ENCODE peak calls at places on chromosome 10, in four cellular contexts. Z is tibial nerve, N is lower lobe of right lung, U is AG04449. J is an unnamed sample.

GRCh38 chr10:6103591-6103990 is 14.8 kb downstream of the RBM17 start:
- DNase-seq in Z (no peak), N (no peak), U (no peak), J (no peak)

GRCh38 chr10:121926669-121927360 is 1.0 kb downstream of the ATE1 start:
- DNase-seq in Z (no peak), N (no peak), U (no peak), J (no peak)

GRCh38 chr10:21993360-21994001 is 10.0 kb downstream of the DNAJC1 start:
- DNase-seq in Z (no peak), N (no peak), U (no peak), J (no peak)

GRCh38 chr10:97853006-97853405 is 3.4 kb downstream of the GOLGA7B start:
- DNase-seq in Z (no peak), N (no peak), U (no peak), J (no peak)

GRCh38 chr10:89663144-89663543 is 18.1 kb upstream of the PANK1 start:
- DNase-seq in Z (no peak), N (no peak), U (no peak), J (no peak)

GRCh38 chr10:68826764-68827591 is at the start of gene STOX1:
- DNase-seq in Z (no peak), N (peak), U (no peak), J (no peak)

GRCh38 chr10:75870039-75870645 is 438.7 kb downstream of the LRMDA start:
- DNase-seq in Z (no peak), N (no peak), U (no peak), J (no peak)

GRCh38 chr10:68796609-68797008 is 30.7 kb upstream of the STOX1 start:
- DNase-seq in Z (no peak), N (no peak), U (peak), J (no peak)

GRCh38 chr10:101233443-101233842 is 4.2 kb upstream of the LBX1 start:
- DNase-seq in Z (no peak), N (no peak), U (no peak), J (no peak)

GRCh38 chr10:103805781-103806180 is 49.6 kb downstream of the SH3PXD2A start:
- DNase-seq in Z (no peak), N (no peak), U (no peak), J (no peak)

GRCh38 chr10:123346581-123346980 is 192.4 kb downstream of the BUB3 start:
- DNase-seq in Z (no peak), N (no peak), U (no peak), J (no peak)

GRCh38 chr10:14909101-14909500 is 30.4 kb downstream of the SUV39H2 start:
- DNase-seq in Z (no peak), N (no peak), U (no peak), J (no peak)

GRCh38 chr10:6507311-6507710 is 72.8 kb downstream of the PRKCQ start:
- DNase-seq in Z (no peak), N (no peak), U (no peak), J (no peak)

GRCh38 chr10:62733654-62734293 is 70.7 kb upstream of the ADO start:
- DNase-seq in Z (no peak), N (no peak), U (no peak), J (peak)

GRCh38 chr10:85612833-85613232 is 753.8 kb downstream of the GRID1 start:
- DNase-seq in Z (no peak), N (no peak), U (no peak), J (no peak)

GRCh38 chr10:100741386-100742066 is 3.9 kb upstream of the PAX2 start:
- DNase-seq in Z (no peak), N (no peak), U (no peak), J (no peak)

GRCh38 chr10:23826399-23826798 is 382.5 kb upstream of the KIAA1217 start:
- DNase-seq in Z (no peak), N (no peak), U (no peak), J (no peak)

GRCh38 chr10:102347236-102347828 is 48.2 kb upstream of the NFKB2 start:
- DNase-seq in Z (peak), N (peak), U (no peak), J (no peak)

GRCh38 chr10:4151466-4151865 is 366.5 kb upstream of the KLF6 start:
- DNase-seq in Z (no peak), N (no peak), U (no peak), J (no peak)

GRCh38 chr10:2963889-2964631 is 103.3 kb upstream of the PFKP start:
- DNase-seq in Z (no peak), N (no peak), U (no peak), J (no peak)

GRCh38 chr10:78924319-78925003 is 144.3 kb upstream of the ZMIZ1 start:
- DNase-seq in Z (no peak), N (no peak), U (no peak), J (no peak)

GRCh38 chr10:61863981-61864380 is 37.5 kb upstream of the ARID5B start:
- DNase-seq in Z (no peak), N (no peak), U (no peak), J (no peak)

GRCh38 chr10:62335326-62335725 is 38.8 kb upstream of the ZNF365 start:
- DNase-seq in Z (no peak), N (no peak), U (no peak), J (no peak)

GRCh38 chr10:14241196-14241595 is 89.5 kb downstream of the FRMD4A start:
- DNase-seq in Z (no peak), N (no peak), U (no peak), J (no peak)

GRCh38 chr10:106424076-106424475 is 740.4 kb downstream of the SORCS1 start:
- DNase-seq in Z (no peak), N (no peak), U (peak), J (no peak)

GRCh38 chr10:18582803-18583202 is 68.6 kb downstream of the NSUN6 start:
- DNase-seq in Z (no peak), N (no peak), U (no peak), J (no peak)

GRCh38 chr10:22505923-22506685 is 160.8 kb downstream of the SPAG6 start:
- DNase-seq in Z (no peak), N (no peak), U (no peak), J (no peak)

GRCh38 chr10:22022257-22023051 is 18.9 kb upstream of the DNAJC1 start:
- DNase-seq in Z (peak), N (peak), U (no peak), J (peak)

GRCh38 chr10:86899128-86899527 is 58.3 kb downstream of the MMRN2 start:
- DNase-seq in Z (no peak), N (no peak), U (no peak), J (no peak)

GRCh38 chr10:99945286-99945685 is 64.5 kb downstream of the DNMBP start:
- DNase-seq in Z (no peak), N (no peak), U (peak), J (no peak)

GRCh38 chr10:107031981-107032699 is 132.4 kb downstream of the SORCS1 start:
- DNase-seq in Z (no peak), N (no peak), U (no peak), J (no peak)

GRCh38 chr10:17737021-17737965 is 14.7 kb upstream of the TMEM236 start:
- DNase-seq in Z (peak), N (no peak), U (no peak), J (no peak)

GRCh38 chr10:78977761-78978305 is 90.9 kb upstream of the ZMIZ1 start:
- DNase-seq in Z (peak), N (peak), U (no peak), J (no peak)

GRCh38 chr10:92847185-92847864 is 995 bp upstream of the EXOC6 start:
- DNase-seq in Z (no peak), N (no peak), U (no peak), J (no peak)

GRCh38 chr10:104277785-104278184 is 8.8 kb downstream of the GSTO2 start:
- DNase-seq in Z (no peak), N (no peak), U (no peak), J (no peak)

GRCh38 chr10:13684813-13685511 is 98.2 kb downstream of the PRPF18 start:
- DNase-seq in Z (no peak), N (no peak), U (no peak), J (no peak)

GRCh38 chr10:98170249-98171117 is 36.0 kb downstream of the R3HCC1L start:
- DNase-seq in Z (peak), N (no peak), U (no peak), J (no peak)

GRCh38 chr10:23001901-23002516 is 74.2 kb downstream of the ARMC3 start:
- DNase-seq in Z (no peak), N (no peak), U (no peak), J (no peak)

GRCh38 chr10:129599160-129599559 is 132.1 kb downstream of the MGMT start:
- DNase-seq in Z (no peak), N (no peak), U (no peak), J (no peak)
- H3K4me3 ChIP-seq in Z (no peak), N (no peak), U (no peak), J (no peak)

GRCh38 chr10:73915206-73915851 is 4.4 kb downstream of the PLAU start:
- DNase-seq in Z (no peak), N (no peak), U (no peak), J (no peak)

GRCh38 chr10:73914036-73914435 is 3.1 kb downstream of the PLAU start:
- DNase-seq in Z (no peak), N (no peak), U (no peak), J (no peak)

GRCh38 chr10:73917566-73918305 is 6.8 kb downstream of the PLAU start:
- DNase-seq in Z (no peak), N (no peak), U (no peak), J (no peak)

GRCh38 chr10:73920084-73920483 is 9.2 kb downstream of the PLAU start:
- DNase-seq in Z (peak), N (no peak), U (no peak), J (no peak)

DNA sequence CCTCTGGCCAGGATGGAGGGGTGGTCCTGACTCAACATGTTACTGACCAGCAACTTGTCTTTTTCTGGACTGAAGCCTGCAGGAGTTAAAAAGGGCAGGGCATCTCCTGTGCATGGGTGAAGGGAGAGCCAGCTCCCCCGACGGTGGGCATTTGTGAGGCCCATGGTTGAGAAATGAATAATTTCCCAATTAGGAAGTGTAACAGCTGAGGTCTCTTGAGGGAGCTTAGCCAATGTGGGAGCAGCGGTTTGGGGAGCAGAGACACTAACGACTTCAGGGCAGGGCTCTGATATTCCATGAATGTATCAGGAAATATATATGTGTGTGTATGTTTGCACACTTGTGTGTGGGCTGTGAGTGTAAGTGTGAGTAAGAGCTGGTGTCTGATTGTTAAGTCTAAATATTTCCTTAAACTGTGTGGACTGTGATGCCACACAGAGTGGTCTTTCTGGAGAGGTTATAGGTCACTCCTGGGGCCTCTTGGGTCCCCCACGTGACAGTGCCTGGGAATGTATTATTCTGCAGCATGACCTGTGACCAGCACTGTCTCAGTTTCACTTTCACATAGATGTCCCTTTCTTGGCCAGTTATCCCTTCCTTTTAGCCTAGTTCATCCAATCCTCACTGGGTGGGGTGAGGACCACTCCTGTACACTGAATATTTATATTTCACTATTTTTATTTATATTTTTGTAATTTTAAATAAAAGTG is 6.0 kb downstream of the PLAU start:
- DNase-seq in Z (no peak), N (no peak), U (no peak), J (no peak)
- H3K4me3 ChIP-seq in Z (no peak), N (no peak), U (no peak), J (no peak)

DNA sequence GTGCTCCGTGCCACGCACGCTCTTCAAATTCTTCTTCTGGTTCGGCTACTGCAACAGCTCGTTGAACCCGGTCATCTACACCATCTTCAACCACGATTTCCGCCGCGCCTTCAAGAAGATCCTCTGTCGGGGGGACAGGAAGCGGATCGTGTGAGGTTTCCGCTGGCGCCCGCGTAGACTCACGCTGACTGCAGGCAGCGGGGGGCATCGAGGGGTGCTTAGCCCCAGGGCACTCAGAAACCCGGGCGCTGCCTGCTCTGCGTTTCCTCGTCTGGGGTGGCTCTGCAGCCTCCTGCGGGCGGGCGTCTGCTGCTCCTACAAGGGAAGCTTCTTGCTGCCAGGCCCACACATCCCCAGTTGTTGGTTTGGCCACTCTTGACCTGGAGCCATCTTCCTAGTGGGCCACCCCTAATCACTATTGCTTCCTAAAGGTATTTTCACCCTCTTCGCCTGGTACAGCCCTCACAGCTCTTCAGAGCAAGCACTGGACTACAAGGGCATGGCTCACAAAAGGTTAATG is 2.5 kb downstream of the ADRA2A start:
- DNase-seq in Z (no peak), N (no peak), U (no peak), J (no peak)
- H3K4me3 ChIP-seq in Z (no peak), N (no peak), U (no peak), J (no peak)

DNA sequence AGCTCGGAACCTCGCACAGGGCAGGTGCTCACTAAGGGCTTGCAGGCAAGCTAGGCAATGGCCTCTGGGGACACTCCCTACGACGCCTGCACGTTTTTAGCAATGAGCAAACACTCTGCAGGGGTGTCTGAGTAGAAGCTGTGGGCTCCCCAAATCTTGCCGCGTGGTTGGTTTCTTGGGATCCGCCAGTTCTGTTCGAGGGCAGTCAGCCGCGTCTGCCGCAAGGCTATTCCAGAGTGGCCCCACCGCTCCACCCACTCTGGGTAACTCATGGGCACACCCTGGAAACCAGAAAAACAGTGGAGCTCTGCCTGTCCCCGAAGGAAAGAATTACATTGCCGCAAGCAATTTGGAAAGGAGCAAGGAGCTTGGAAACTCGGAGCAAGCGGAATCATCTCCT is 189.3 kb upstream of the LYZL2 start:
- DNase-seq in Z (peak), N (no peak), U (no peak), J (no peak)
- H3K4me3 ChIP-seq in Z (no peak), N (peak), U (no peak), J (no peak)

GRCh38 chr10:117136391-117136975 is 1.6 kb downstream of the VAX1 start:
- DNase-seq in Z (no peak), N (no peak), U (no peak), J (no peak)
- H3K4me3 ChIP-seq in Z (no peak), N (peak), U (no peak), J (no peak)

GRCh38 chr10:128150551-128150950 is 24.3 kb upstream of the MKI67 start:
- DNase-seq in Z (no peak), N (no peak), U (no peak), J (no peak)

GRCh38 chr10:128147669-128148068 is 21.4 kb upstream of the MKI67 start:
- DNase-seq in Z (no peak), N (no peak), U (peak), J (no peak)

GRCh38 chr10:128151031-128151430 is 24.8 kb upstream of the MKI67 start:
- DNase-seq in Z (no peak), N (no peak), U (no peak), J (no peak)

GRCh38 chr10:128150045-128150493 is 23.8 kb upstream of the MKI67 start:
- DNase-seq in Z (peak), N (peak), U (no peak), J (peak)

GRCh38 chr10:128149267-128149666 is 23.0 kb upstream of the MKI67 start:
- DNase-seq in Z (no peak), N (no peak), U (no peak), J (no peak)
- H3K4me3 ChIP-seq in Z (no peak), N (no peak), U (no peak), J (no peak)

DNA sequence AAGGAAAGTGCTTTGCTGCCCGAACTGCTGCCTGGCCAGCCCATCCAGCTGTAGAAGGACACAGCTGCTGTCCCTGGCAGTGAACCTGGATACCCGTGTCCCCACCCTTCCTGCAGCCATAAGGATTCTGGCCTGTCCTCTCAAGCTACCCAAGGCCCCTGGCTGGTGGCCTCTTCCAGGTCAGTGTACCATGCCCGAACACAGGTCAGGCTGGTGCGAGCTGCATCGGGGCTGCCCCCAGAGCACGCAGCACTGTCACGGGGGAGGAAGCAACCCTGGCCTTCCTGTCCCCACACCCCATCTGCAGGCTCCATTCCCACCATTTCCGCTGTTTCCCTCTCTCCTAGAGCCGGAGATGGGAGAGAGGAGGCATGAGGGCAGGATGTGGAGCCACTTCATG is 30.5 kb upstream of the PWWP2B start:
- DNase-seq in Z (no peak), N (peak), U (no peak), J (no peak)
- H3K4me3 ChIP-seq in Z (no peak), N (no peak), U (no peak), J (no peak)

GRCh38 chr10:77637474-77637985 is at the start of gene KCNMA1:
- DNase-seq in Z (no peak), N (peak), U (no peak), J (no peak)
- H3K4me3 ChIP-seq in Z (peak), N (peak), U (peak), J (no peak)

GRCh38 chr10:71529203-71529537 is 132.4 kb downstream of the CDH23 start:
- DNase-seq in Z (no peak), N (no peak), U (no peak), J (no peak)

GRCh38 chr10:71532878-71533277 is 136.2 kb downstream of the CDH23 start:
- DNase-seq in Z (no peak), N (no peak), U (no peak), J (no peak)

GRCh38 chr10:71528371-71529202 is 131.9 kb downstream of the CDH23 start:
- DNase-seq in Z (no peak), N (no peak), U (no peak), J (no peak)

GRCh38 chr10:71531485-71532446 is 135.0 kb downstream of the CDH23 start:
- DNase-seq in Z (no peak), N (no peak), U (no peak), J (no peak)

DNA sequence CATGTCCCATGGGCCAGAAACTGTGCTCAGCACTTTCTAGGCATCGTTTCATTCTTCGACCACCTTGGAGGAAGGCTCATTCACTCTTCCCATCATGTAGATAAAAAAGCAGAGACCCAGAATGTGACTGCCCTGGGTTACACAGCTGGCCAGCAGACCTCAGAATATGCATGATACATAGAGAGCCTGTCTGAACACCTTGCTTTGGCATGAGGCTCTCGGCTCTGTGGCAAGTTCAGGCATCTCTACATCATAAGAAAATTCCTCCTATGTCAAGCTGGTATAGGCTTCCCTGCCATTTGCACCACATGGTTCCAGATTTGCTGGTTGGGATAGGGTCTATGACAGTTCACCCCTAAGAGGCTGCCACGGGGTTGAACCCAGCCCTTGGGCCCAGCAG is 134.1 kb downstream of the CDH23 start:
- DNase-seq in Z (no peak), N (no peak), U (no peak), J (no peak)
- H3K4me3 ChIP-seq in Z (no peak), N (no peak), U (no peak), J (no peak)